ENCODE peak calls at places on chromosome 9, in five cellular contexts. G is HCT116, N is GM23248, U is fibroblast of mammary gland, Q is GM06990. C is an unnamed sample.

GRCh38 chr9:2302606-2303005 is 287.5 kb downstream of the SMARCA2 start:
- DNase-seq in Q (no peak), U (peak), G (no peak), N (no peak), C (no peak)

GRCh38 chr9:110036286-110036685 is 171.7 kb downstream of the C9orf152 start:
- DNase-seq in N (no peak), G (no peak), U (no peak), Q (no peak), C (no peak)

GRCh38 chr9:137205126-137206069 is at the start of the genes NDOR1 and TMEM203:
- DNase-seq in N (peak), Q (peak), G (peak), U (peak), C (peak)

GRCh38 chr9:91519520-91520270 is 96.1 kb upstream of the NFIL3 start:
- DNase-seq in G (no peak), Q (no peak), U (no peak), N (peak), C (peak)

GRCh38 chr9:20478780-20479179 is 143.5 kb downstream of the MLLT3 start:
- DNase-seq in G (no peak), Q (no peak), U (no peak), N (no peak), C (no peak)

GRCh38 chr9:125630436-125630835 is 76.6 kb downstream of the MAPKAP1 start:
- DNase-seq in U (no peak), N (peak), Q (no peak), G (no peak), C (no peak)

GRCh38 chr9:80605129-80605528 is 1033.4 kb downstream of the TLE4 start:
- DNase-seq in G (no peak), Q (no peak), U (peak), N (peak), C (peak)

GRCh38 chr9:33988219-33988890 is 60.3 kb downstream of the UBAP2 start:
- DNase-seq in G (no peak), N (peak), U (peak), Q (peak), C (no peak)

GRCh38 chr9:137370865-137371520 is 52.0 kb downstream of the EXD3 start:
- DNase-seq in Q (no peak), U (no peak), G (no peak), N (no peak), C (no peak)

GRCh38 chr9:116860509-116861120 is 173.5 kb downstream of the TRIM32 start:
- DNase-seq in U (peak), N (peak), Q (no peak), G (peak), C (peak)

GRCh38 chr9:38178282-38178681 is 109.3 kb upstream of the SHB start:
- DNase-seq in G (peak), N (no peak), Q (no peak), U (no peak), C (no peak)

GRCh38 chr9:78578016-78578555 is 281.2 kb downstream of the PSAT1 start:
- DNase-seq in Q (no peak), G (no peak), N (no peak), U (peak), C (no peak)

GRCh38 chr9:65410926-65411325 is 125.9 kb upstream of the FOXD4L5 start:
- DNase-seq in N (no peak), U (no peak), G (no peak), Q (no peak), C (no peak)

GRCh38 chr9:127521919-127522304 is 70.6 kb downstream of the LRSAM1 start:
- DNase-seq in U (no peak), Q (no peak), N (no peak), G (no peak), C (no peak)

GRCh38 chr9:129258823-129259301 is 80.8 kb upstream of the IER5L start:
- DNase-seq in U (no peak), G (no peak), Q (no peak), N (no peak), C (no peak)

GRCh38 chr9:78363221-78363620 is 66.3 kb downstream of the PSAT1 start:
- DNase-seq in N (peak), G (no peak), Q (no peak), U (peak), C (peak)

GRCh38 chr9:93292664-93293328 is 108.9 kb downstream of the WNK2 start:
- DNase-seq in N (no peak), G (no peak), Q (no peak), U (no peak), C (no peak)

GRCh38 chr9:21075484-21075883 is 2.3 kb downstream of the IFNB1 start:
- DNase-seq in N (no peak), G (no peak), U (no peak), Q (no peak), C (no peak)

GRCh38 chr9:74277532-74277931 is 219.6 kb upstream of the RORB start:
- DNase-seq in G (no peak), N (no peak), Q (peak), U (no peak), C (no peak)

GRCh38 chr9:17521456-17521855 is 57.4 kb upstream of the SH3GL2 start:
- DNase-seq in G (no peak), N (no peak), U (no peak), Q (no peak), C (no peak)

GRCh38 chr9:134826336-134827246 is 54.0 kb upstream of the FCN2 start:
- DNase-seq in U (no peak), N (no peak), Q (no peak), G (no peak), C (no peak)

GRCh38 chr9:130835441-130836298 is 616 bp downstream of the ABL1 start:
- DNase-seq in U (peak), N (peak), G (no peak), Q (peak), C (peak)

GRCh38 chr9:38200431-38200830 is 131.4 kb upstream of the SHB start:
- DNase-seq in N (no peak), U (no peak), Q (no peak), G (no peak), C (no peak)

GRCh38 chr9:119273325-119273904 is 95.8 kb downstream of the BRINP1 start:
- DNase-seq in U (no peak), Q (no peak), N (peak), G (no peak), C (no peak)

GRCh38 chr9:84153885-84154284 is 173.3 kb downstream of the RMI1 start:
- DNase-seq in N (peak), U (peak), Q (no peak), G (no peak), C (peak)

DNA sequence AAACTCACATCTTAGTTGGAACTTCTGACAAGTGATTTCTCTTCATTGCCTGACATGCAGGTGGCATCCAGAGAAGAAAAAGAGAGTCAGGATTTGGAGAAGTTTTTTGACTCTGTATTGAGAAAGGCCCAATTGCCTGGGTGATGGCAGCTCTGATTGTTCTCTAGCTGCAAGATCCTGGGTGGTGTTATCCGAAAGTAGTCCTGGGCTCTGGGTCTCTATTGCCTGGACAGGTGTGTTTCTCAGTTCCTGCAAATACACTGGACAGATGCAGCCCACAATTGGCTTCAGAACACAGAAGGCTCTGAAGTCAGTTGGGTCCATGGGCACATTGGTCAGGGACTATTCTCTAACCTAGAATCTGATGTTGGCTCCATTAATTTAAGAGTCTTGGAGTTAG is 67.4 kb downstream of the RGS3 start:
- DNase-seq in G (no peak), N (no peak), U (no peak), Q (no peak), C (no peak)
- H3K4me3 ChIP-seq in G (no peak), N (no peak), U (no peak), Q (no peak), C (no peak)

GRCh38 chr9:13278023-13278367 is 1.5 kb downstream of the MPDZ start:
- DNase-seq in G (no peak), U (peak), Q (no peak), N (no peak), C (no peak)
- H3K4me3 ChIP-seq in G (no peak), U (peak), Q (no peak), N (peak), C (peak)

DNA sequence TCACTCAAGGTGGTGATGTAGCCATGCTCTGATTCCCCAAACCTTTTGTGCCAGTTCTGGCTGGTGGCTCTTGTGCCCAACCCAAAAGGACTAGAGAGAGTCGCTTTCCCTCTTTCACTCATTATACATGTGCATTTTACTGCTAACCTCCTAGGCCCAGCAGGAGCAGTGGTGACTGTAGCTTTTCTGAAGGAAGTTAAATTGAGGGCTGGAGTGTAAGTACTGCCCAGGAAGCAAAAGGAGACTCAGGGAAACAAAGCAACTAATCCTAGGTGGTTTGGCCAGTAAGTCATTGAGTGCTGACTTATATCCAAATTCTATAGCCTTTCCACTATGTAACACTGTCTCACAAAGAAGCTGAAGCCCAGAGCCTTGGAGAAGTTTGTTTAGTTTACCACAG is 194.4 kb upstream of the ZNF462 start:
- DNase-seq in G (no peak), N (no peak), Q (no peak), U (no peak), C (no peak)
- H3K4me3 ChIP-seq in G (no peak), N (no peak), Q (no peak), U (no peak), C (no peak)

GRCh38 chr9:122228906-122229837 is at the start of gene LHX6:
- DNase-seq in U (peak), N (peak), Q (no peak), G (no peak), C (peak)

GRCh38 chr9:122227576-122227903 is 1.2 kb downstream of the LHX6 start:
- DNase-seq in U (no peak), G (no peak), Q (no peak), N (no peak), C (no peak)

GRCh38 chr9:122226758-122227575 is 1.8 kb downstream of the LHX6 start:
- DNase-seq in G (no peak), N (no peak), Q (no peak), U (no peak), C (no peak)

GRCh38 chr9:122226142-122226757 is 2.5 kb downstream of the LHX6 start:
- DNase-seq in G (no peak), N (no peak), U (no peak), Q (no peak), C (no peak)

GRCh38 chr9:122228191-122228905 is 409 bp downstream of the LHX6 start:
- DNase-seq in U (no peak), Q (no peak), N (peak), G (no peak), C (peak)
- H3K4me3 ChIP-seq in U (peak), Q (no peak), N (peak), G (peak), C (no peak)

GRCh38 chr9:95752129-95752731 is 123.3 kb upstream of the ERCC6L2 start:
- DNase-seq in U (no peak), N (no peak), Q (no peak), G (no peak), C (no peak)
- H3K4me3 ChIP-seq in U (no peak), N (no peak), Q (no peak), G (no peak), C (no peak)

DNA sequence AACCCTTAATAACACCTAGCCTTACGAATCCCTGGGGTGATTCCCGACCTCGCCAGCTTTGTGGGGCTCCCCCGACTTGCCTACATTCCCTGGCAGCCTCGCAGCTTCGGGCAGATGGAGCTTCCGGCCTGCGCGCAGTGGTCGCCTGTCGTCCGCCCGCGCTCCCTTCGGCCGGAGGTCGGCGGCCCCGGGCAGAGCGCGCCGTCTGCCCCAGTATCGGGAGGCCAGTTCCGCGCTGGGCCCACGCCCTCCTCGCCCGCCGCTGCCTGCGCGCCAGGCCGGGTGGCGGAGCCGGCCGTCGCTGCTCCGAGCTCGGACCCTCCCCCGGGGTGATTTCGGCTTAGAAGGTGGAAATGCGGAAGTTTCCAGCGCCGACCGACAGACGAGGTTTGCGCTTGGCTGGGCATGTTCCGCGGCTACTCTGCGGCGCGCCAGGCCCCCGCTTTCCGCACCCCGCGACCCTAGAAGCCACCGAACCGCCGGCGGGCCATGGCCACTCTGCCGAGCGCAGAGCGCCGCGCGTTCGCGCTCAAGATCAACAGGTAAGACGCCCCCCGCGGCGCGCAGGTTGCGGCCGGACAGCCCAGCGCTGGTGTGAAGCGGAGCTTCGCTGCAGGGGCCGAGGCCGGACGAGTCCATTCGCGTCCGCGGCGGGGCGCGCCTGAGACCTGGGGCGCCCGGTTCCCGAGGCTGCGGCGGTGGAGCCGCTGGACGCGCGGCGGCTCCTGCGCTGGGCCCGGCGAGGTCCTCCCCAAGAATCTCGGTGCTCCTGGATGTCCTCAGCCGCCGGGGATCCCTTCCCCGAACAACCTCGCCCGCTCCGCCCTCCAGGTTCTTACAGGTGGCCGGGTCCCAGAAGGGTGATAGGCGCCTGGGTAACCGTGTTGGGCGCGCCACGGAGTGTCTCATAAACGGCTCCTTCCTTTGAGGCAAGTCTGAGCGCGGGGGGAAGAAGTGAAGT is at the start of gene DOCK8:
- DNase-seq in G (peak), Q (peak), N (peak), U (peak), C (peak)
- H3K4me3 ChIP-seq in G (peak), Q (peak), N (peak), U (peak), C (peak)

GRCh38 chr9:6008169-6008979 is 7.0 kb downstream of the RANBP6 start:
- DNase-seq in U (peak), N (peak), G (peak), Q (peak), C (peak)

GRCh38 chr9:6006968-6007769 is 8.3 kb downstream of the RANBP6 start:
- DNase-seq in G (peak), N (peak), Q (peak), U (peak), C (peak)

GRCh38 chr9:6007770-6008168 is 7.7 kb downstream of the RANBP6 start:
- DNase-seq in U (peak), Q (peak), G (peak), N (peak), C (peak)
- H3K4me3 ChIP-seq in U (peak), Q (peak), G (peak), N (peak), C (peak)

GRCh38 chr9:120891255-120891954 is 14.4 kb upstream of the PHF19 start:
- DNase-seq in N (no peak), G (no peak), U (peak), Q (no peak), C (no peak)
- H3K4me3 ChIP-seq in N (no peak), G (no peak), U (no peak), Q (no peak), C (no peak)

DNA sequence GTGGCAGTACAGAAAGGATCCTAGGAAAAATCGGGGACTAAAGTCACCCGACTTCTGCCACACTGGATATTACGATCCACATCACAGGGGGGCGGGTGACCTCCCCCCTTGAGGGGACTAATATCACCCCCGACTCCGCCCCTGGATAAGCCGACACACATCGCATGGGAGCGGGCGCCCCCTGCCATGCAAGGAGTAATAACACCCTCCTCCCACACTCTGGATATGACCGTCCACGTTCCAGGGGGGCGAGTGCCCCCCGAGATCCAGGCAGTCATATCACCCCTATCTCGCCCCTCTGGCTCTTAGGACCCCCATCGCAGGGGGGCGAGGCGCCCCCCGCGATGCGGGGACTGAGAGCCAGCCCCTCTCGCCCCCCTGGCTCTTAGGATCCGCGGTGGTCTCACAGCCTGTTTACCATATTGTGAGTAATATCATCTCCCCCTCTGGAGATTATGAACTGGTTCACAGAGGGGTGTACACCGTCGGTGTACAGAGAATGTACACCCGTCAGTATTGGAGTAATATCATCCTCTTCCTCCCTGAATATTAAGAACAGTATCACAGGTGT is 423.0 kb downstream of the DIRAS2 start:
- DNase-seq in U (no peak), N (peak), G (no peak), Q (peak), C (no peak)
- H3K4me3 ChIP-seq in U (no peak), N (no peak), G (no peak), Q (no peak), C (no peak)

GRCh38 chr9:132077881-132078280 is 1.8 kb downstream of the MED27 start:
- DNase-seq in U (peak), Q (no peak), G (no peak), N (peak), C (no peak)
- H3K4me3 ChIP-seq in U (peak), Q (no peak), G (no peak), N (peak), C (peak)

C was measured in adipocyte.